ENCODE peak calls at places on chromosomes 7 and 10, in six cellular contexts. R is A549, Y is Peyer's patch, D is right lobe of liver, G is stomach, H is H54. B is an unnamed sample.

GRCh38 chr7:129781128-129781855 is 169.8 kb downstream of the NRF1 start:
- DNase-seq in R (no peak), Y (no peak), D (no peak), G (no peak), H (no peak), B (no peak)

GRCh38 chr7:26937306-26937705 is 72.9 kb upstream of the SKAP2 start:
- DNase-seq in R (no peak), Y (no peak), D (no peak), G (no peak), H (no peak), B (no peak)

GRCh38 chr7:34904987-34905386 is 132.3 kb downstream of the DPY19L1 start:
- DNase-seq in R (no peak), Y (no peak), D (no peak), G (no peak), H (no peak), B (no peak)

GRCh38 chr10:79148452-79149344 is 79.9 kb downstream of the ZMIZ1 start:
- DNase-seq in R (peak), Y (peak), D (peak), G (peak), H (peak), B (peak)

GRCh38 chr10:129771024-129771423 is 193.1 kb downstream of the EBF3 start:
- DNase-seq in R (no peak), Y (peak), D (no peak), G (peak), H (no peak), B (peak)

GRCh38 chr7:93883078-93883916 is 7.3 kb downstream of the TFPI2 start:
- DNase-seq in R (no peak), Y (no peak), D (no peak), G (no peak), H (no peak), B (no peak)

GRCh38 chr7:131623154-131623553 is 66.7 kb upstream of the PODXL start:
- DNase-seq in R (no peak), Y (peak), D (peak), G (no peak), H (no peak), B (no peak)

GRCh38 chr10:68087338-68088029 is 12.4 kb upstream of the HERC4 start:
- DNase-seq in R (peak), Y (no peak), D (no peak), G (no peak), H (no peak), B (no peak)

GRCh38 chr10:118818621-118819221 is 64.0 kb upstream of the CACUL1 start:
- DNase-seq in R (no peak), Y (peak), D (no peak), G (no peak), H (no peak), B (peak)

GRCh38 chr10:7686351-7687171 is 16.6 kb upstream of the ITIH2 start:
- DNase-seq in R (no peak), Y (no peak), D (peak), G (no peak), H (no peak), B (no peak)

GRCh38 chr7:132783824-132784223 is 207.6 kb upstream of the PLXNA4 start:
- DNase-seq in R (peak), Y (no peak), D (no peak), G (no peak), H (peak), B (no peak)

GRCh38 chr7:732094-732541 is 5.0 kb upstream of the PRKAR1B start:
- DNase-seq in R (peak), Y (peak), D (peak), G (peak), H (peak), B (peak)

GRCh38 chr7:105587899-105588690 is 6.8 kb upstream of the EFCAB10 start:
- DNase-seq in R (no peak), Y (no peak), D (no peak), G (no peak), H (no peak), B (no peak)

GRCh38 chr7:139560678-139561077 is 37.2 kb downstream of the CLEC2L start:
- DNase-seq in R (no peak), Y (peak), D (no peak), G (no peak), H (no peak), B (no peak)

GRCh38 chr10:35135861-35136260 is 9.2 kb downstream of the CREM start:
- DNase-seq in R (no peak), Y (no peak), D (no peak), G (peak), H (no peak), B (no peak)

GRCh38 chr10:110305767-110306451 is 1.2 kb upstream of the SMNDC1 start:
- DNase-seq in R (peak), Y (no peak), D (no peak), G (peak), H (peak), B (peak)

GRCh38 chr10:26725837-26726727 is 28.6 kb downstream of the PDSS1 start:
- DNase-seq in R (peak), Y (peak), D (peak), G (peak), H (peak), B (peak)

GRCh38 chr7:65390588-65390987 is 16.9 kb downstream of the ZNF92 start:
- DNase-seq in R (no peak), Y (no peak), D (no peak), G (no peak), H (no peak), B (no peak)

GRCh38 chr7:96349572-96349971 is 27.7 kb upstream of the SLC25A13 start:
- DNase-seq in R (no peak), Y (peak), D (no peak), G (no peak), H (no peak), B (no peak)

GRCh38 chr7:139426258-139427028 is 57.0 kb downstream of the KLRG2 start:
- DNase-seq in R (no peak), Y (no peak), D (no peak), G (no peak), H (no peak), B (no peak)

GRCh38 chr7:8566016-8566415 is 132.6 kb downstream of the NXPH1 start:
- DNase-seq in R (no peak), Y (no peak), D (no peak), G (no peak), H (no peak), B (no peak)

GRCh38 chr7:139332960-139333359 is 8.2 kb upstream of the FMC1 start:
- DNase-seq in R (no peak), Y (no peak), D (no peak), G (peak), H (no peak), B (no peak)

GRCh38 chr10:69481280-69481679 is 30.0 kb downstream of the TSPAN15 start:
- DNase-seq in R (no peak), Y (no peak), D (no peak), G (no peak), H (no peak), B (no peak)

GRCh38 chr10:118742787-118743186 is 12.0 kb downstream of the CACUL1 start:
- DNase-seq in R (no peak), Y (no peak), D (no peak), G (no peak), H (no peak), B (no peak)

GRCh38 chr7:141208539-141208938 is 134.7 kb downstream of the TMEM178B start:
- DNase-seq in R (no peak), Y (no peak), D (no peak), G (no peak), H (no peak), B (no peak)

GRCh38 chr7:51123322-51124021 is 193.1 kb downstream of the COBL start:
- DNase-seq in R (peak), Y (no peak), D (peak), G (no peak), H (peak), B (no peak)

GRCh38 chr7:81769891-81770818 is at the start of gene HGF:
- DNase-seq in R (no peak), Y (no peak), D (peak), G (peak), H (peak), B (peak)

GRCh38 chr7:152462995-152463713 is 27.4 kb upstream of the KMT2C start:
- DNase-seq in R (no peak), Y (no peak), D (no peak), G (no peak), H (peak), B (peak)

GRCh38 chr10:69839696-69840345 is 38.1 kb downstream of the COL13A1 start:
- DNase-seq in R (no peak), Y (no peak), D (no peak), G (no peak), H (peak), B (no peak)

GRCh38 chr10:3043512-3044368 is 23.6 kb upstream of the PFKP start:
- DNase-seq in R (peak), Y (peak), D (peak), G (peak), H (peak), B (peak)

GRCh38 chr7:14085901-14086300 is 96.4 kb upstream of the ETV1 start:
- DNase-seq in R (no peak), Y (no peak), D (no peak), G (no peak), H (no peak), B (no peak)

GRCh38 chr10:74677951-74678350 is 148.4 kb upstream of the KAT6B start:
- DNase-seq in R (no peak), Y (no peak), D (no peak), G (no peak), H (no peak), B (no peak)

GRCh38 chr7:69622960-69623359 is 24.7 kb downstream of the AUTS2 start:
- DNase-seq in R (no peak), Y (no peak), D (no peak), G (no peak), H (no peak), B (no peak)

GRCh38 chr10:97140887-97141745 is 44.6 kb downstream of the SLIT1 start:
- DNase-seq in R (no peak), Y (no peak), D (no peak), G (no peak), H (no peak), B (no peak)

GRCh38 chr10:6083523-6084475 is 5.0 kb upstream of the RBM17 start:
- DNase-seq in R (no peak), Y (no peak), D (no peak), G (no peak), H (no peak), B (no peak)

GRCh38 chr7:116691664-116692063 is 19.7 kb downstream of the MET start:
- DNase-seq in R (peak), Y (no peak), D (no peak), G (no peak), H (no peak), B (no peak)

GRCh38 chr7:93860261-93860660 is 30.3 kb downstream of the TFPI2 start:
- DNase-seq in R (no peak), Y (no peak), D (no peak), G (no peak), H (no peak), B (no peak)

GRCh38 chr7:102431617-102432298 is 1.6 kb upstream of the ORAI2 start:
- DNase-seq in R (peak), Y (no peak), D (no peak), G (no peak), H (no peak), B (no peak)

DNA sequence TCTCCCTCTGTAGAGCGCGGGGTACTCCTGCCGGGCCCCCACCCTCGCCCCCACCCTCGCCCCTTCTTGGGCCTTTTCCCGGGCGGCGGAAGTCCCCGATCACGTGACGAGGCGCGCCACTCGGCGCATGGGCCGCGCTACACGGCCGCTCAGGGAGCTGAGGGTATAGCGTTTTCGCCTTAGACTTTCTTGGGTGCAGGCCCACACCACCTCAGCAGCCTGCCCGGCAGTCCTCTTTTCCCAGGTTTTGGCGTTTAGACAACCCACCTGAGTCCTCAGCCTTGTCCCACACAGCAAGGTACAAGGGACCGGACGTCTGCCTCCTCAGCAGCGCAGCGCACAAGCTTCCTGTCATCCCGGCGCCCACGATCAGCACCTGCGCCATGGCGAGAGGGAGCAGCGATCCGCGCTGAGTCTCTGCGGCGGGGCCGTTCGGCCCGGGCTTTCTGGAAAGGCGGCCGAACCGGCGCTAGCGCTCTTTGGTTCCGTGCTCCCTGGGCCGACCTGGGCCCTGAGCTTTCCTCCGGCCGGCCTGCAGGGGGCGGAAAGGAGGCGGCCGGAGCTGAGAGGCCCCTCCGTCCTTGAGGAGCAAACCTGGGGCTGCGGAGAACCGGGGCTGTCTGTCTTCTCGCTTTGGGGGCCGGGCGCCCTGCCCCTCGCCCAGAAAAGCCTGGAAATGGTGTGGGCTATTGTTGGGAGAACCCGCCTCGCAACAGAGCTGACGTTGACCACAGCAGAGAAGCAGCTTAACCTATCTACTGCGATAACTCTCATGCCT is at the start of gene RNLS:
- DNase-seq in R (peak), Y (peak), D (peak), G (peak), H (peak), B (peak)
- TF ChIP-seq POLR2A in R (peak), Y (peak), D (peak), G (no peak), H (peak), B (no peak)

DNA sequence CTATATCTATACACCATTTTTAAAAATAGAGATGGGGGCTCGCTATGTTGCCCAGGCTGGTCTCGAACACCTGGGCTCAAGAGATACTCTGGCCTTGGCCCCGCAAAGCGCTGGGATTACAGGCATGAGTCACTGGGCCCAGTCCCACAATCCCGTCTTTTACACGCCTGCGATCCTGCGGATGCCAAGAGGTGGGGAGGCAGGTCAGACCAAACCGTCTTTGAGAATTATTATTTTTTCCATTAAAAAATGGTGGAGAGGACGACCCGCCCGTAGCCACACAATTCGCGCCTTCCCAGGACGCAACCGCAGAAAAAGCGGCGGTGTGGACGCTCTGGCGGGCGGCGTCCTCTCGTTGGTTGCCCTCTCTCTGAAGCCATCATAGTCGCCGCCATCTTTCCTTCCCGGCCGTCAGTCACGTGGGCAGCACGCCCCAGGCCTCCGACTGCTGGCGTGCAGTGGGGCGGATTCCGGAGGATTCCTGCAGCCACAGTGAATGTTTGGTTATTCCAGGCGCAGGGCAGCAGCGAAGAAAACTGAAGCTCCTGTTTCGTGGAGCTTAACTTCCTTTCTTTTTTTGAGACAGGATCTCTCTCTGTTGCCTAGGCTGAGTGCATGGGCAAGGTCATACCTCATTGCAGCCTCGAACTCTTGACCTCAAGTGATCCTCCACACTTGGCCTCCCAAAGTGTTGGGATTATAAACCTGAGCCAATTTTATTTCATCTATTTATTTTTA is 9.9 kb upstream of the EPHB4 start:
- DNase-seq in R (peak), Y (peak), D (peak), G (peak), H (peak), B (peak)
- TF ChIP-seq POLR2A in R (peak), Y (peak), D (peak), G (no peak), H (peak), B (no peak)

GRCh38 chr7:43018446-43018845 is 86.3 kb downstream of the MRPL32 start:
- DNase-seq in R (peak), Y (no peak), D (no peak), G (no peak), H (peak), B (no peak)
- TF ChIP-seq POLR2A in R (no peak), Y (no peak), D (no peak), G (no peak), H (no peak), B (no peak)

DNA sequence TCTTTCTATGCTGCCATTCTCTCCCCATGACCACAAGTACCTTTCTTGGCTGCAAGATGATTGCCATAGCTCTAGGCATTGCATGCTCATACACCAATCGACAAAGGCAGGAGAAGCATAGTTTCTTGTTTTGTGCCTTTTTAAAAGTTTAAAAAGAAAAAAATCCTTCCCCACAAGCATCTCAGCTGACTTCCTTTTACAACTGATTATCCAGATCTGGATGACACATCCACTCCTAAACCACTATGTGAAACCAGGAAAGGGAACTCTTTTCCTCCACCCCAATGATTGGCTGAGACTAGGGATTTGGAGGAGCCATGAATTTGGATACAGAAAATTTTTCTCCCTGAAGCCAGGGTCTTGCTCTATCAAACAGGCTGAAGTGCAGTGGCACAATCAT is 14.5 kb upstream of the LRRC4 start:
- DNase-seq in R (no peak), Y (no peak), D (no peak), G (no peak), H (no peak), B (no peak)
- TF ChIP-seq POLR2A in R (no peak), Y (no peak), D (no peak), G (no peak), H (no peak), B (no peak)

GRCh38 chr10:131764929-131765328 is 135.9 kb upstream of the PPP2R2D start:
- DNase-seq in R (no peak), Y (peak), D (no peak), G (no peak), H (no peak), B (no peak)
- TF ChIP-seq POLR2A in R (no peak), Y (no peak), D (no peak), G (no peak), H (no peak), B (no peak)